ENCODE peak calls at places on chromosomes 11 and 22, in eight cellular contexts. X is pancreas, K is psoas muscle, F is IMR-90, M is upper lobe of left lung, H is SJSA1, U is small intestine, T is thyroid gland. D is an unnamed sample. For H3K4me1, the result is how much of the 10 kb centered on the place peaks cover.

GRCh38 chr11:29336727-29337212 is 680.1 kb downstream of the KCNA4 start:
- DNase-seq in X (no peak), K (no peak), F (peak), M (no peak), H (peak), U (no peak), T (no peak), D (no peak)

GRCh38 chr11:110430267-110431211 is 791 bp downstream of the FDX1 start:
- DNase-seq in X (peak), K (no peak), F (peak), M (peak), H (peak), U (peak), T (peak), D (peak)

GRCh38 chr11:120786206-120786735 is 237.6 kb upstream of the TBCEL start:
- DNase-seq in X (no peak), K (no peak), F (no peak), M (no peak), H (no peak), U (no peak), T (no peak), D (no peak)

GRCh38 chr11:66013762-66014100 is 1.9 kb downstream of the CST6 start:
- DNase-seq in X (no peak), K (no peak), F (no peak), M (no peak), H (no peak), U (no peak), T (no peak), D (no peak)

GRCh38 chr11:44950036-44950624 is 553 bp downstream of the TP53I11 start:
- DNase-seq in X (peak), K (peak), F (no peak), M (peak), H (peak), U (no peak), T (peak), D (no peak)

GRCh38 chr22:37659066-37659896 is 758 bp downstream of the PDXP start:
- DNase-seq in X (peak), K (peak), F (no peak), M (no peak), H (no peak), U (peak), T (peak), D (peak)

GRCh38 chr22:20624161-20624616 is 116.8 kb downstream of the MED15 start:
- DNase-seq in X (no peak), K (peak), F (peak), M (no peak), H (no peak), U (no peak), T (no peak), D (no peak)

GRCh38 chr22:49024775-49025440 is 802.8 kb downstream of the BRD1 start:
- DNase-seq in X (no peak), K (peak), F (no peak), M (no peak), H (no peak), U (no peak), T (no peak), D (no peak)

GRCh38 chr22:41000040-41000565 is 48.9 kb downstream of the RBX1 start:
- DNase-seq in X (no peak), K (no peak), F (no peak), M (no peak), H (no peak), U (no peak), T (no peak), D (no peak)

GRCh38 chr11:117978982-117979381 is 7.2 kb upstream of the IL10RA start:
- DNase-seq in X (no peak), K (no peak), F (no peak), M (no peak), H (no peak), U (no peak), T (peak), D (no peak)

GRCh38 chr22:39290248-39290720 is 29.1 kb downstream of the RPL3 start:
- DNase-seq in X (no peak), K (no peak), F (no peak), M (no peak), H (no peak), U (no peak), T (no peak), D (no peak)

GRCh38 chr11:57323503-57324153 is 1.1 kb downstream of the TNKS1BP1 start:
- DNase-seq in X (peak), K (peak), F (peak), M (no peak), H (peak), U (no peak), T (no peak), D (no peak)

GRCh38 chr22:41910599-41911291 is 4.1 kb downstream of the SHISA8 start:
- DNase-seq in X (no peak), K (peak), F (no peak), M (no peak), H (no peak), U (no peak), T (peak), D (no peak)

GRCh38 chr11:118074091-118074685 is 2.7 kb upstream of the TMPRSS4 start:
- DNase-seq in X (no peak), K (peak), F (no peak), M (no peak), H (no peak), U (no peak), T (no peak), D (no peak)

GRCh38 chr11:66881927-66882452 is 25.1 kb downstream of the LRFN4 start:
- DNase-seq in X (no peak), K (peak), F (no peak), M (no peak), H (no peak), U (no peak), T (no peak), D (no peak)

GRCh38 chr11:67195971-67196418 is 70.3 kb upstream of the GRK2 start:
- DNase-seq in X (no peak), K (no peak), F (peak), M (no peak), H (no peak), U (peak), T (no peak), D (no peak)

GRCh38 chr11:66976048-66976467 is 954 bp downstream of the C11orf86 start:
- DNase-seq in X (no peak), K (no peak), F (no peak), M (no peak), H (peak), U (no peak), T (no peak), D (no peak)

GRCh38 chr11:96180341-96180740 is 162.7 kb downstream of the MAML2 start:
- DNase-seq in X (no peak), K (no peak), F (no peak), M (no peak), H (no peak), U (no peak), T (peak), D (no peak)

GRCh38 chr11:123238297-123238696 is 43.2 kb upstream of the CLMP start:
- DNase-seq in X (no peak), K (peak), F (peak), M (peak), H (no peak), U (peak), T (peak), D (no peak)

GRCh38 chr11:111934301-111934700 is 2.8 kb upstream of the DIXDC1 start:
- DNase-seq in X (no peak), K (no peak), F (no peak), M (no peak), H (no peak), U (no peak), T (no peak), D (no peak)

GRCh38 chr11:86623041-86623621 is 49.3 kb downstream of the ME3 start:
- DNase-seq in X (no peak), K (no peak), F (no peak), M (no peak), H (no peak), U (no peak), T (no peak), D (no peak)

GRCh38 chr11:116062526-116063171 is 558.4 kb upstream of the CADM1 start:
- DNase-seq in X (no peak), K (no peak), F (no peak), M (no peak), H (no peak), U (peak), T (no peak), D (no peak)

GRCh38 chr22:46649176-46650077 is 29.2 kb downstream of the GRAMD4 start:
- DNase-seq in X (no peak), K (no peak), F (peak), M (no peak), H (no peak), U (peak), T (no peak), D (no peak)
- H3K4me1 ChIP-seq in X (under half), K (under half), F (under half), M (under half), H (under half), U (under half), T (under half), D (under half)

GRCh38 chr11:125168875-125169537 is 4.5 kb downstream of the PKNOX2 start:
- DNase-seq in X (no peak), K (no peak), F (peak), M (no peak), H (no peak), U (no peak), T (no peak), D (no peak)
- H3K4me1 ChIP-seq in X (under half), K (half or more), F (under half), M (under half), H (under half), U (under half), T (under half), D (under half)

GRCh38 chr11:47518212-47518959 is 34.5 kb downstream of the CELF1 start:
- DNase-seq in X (no peak), K (no peak), F (no peak), M (no peak), H (no peak), U (no peak), T (no peak), D (no peak)

GRCh38 chr11:47514825-47515647 is 37.9 kb downstream of the CELF1 start:
- DNase-seq in X (no peak), K (no peak), F (peak), M (no peak), H (no peak), U (no peak), T (no peak), D (no peak)

GRCh38 chr11:47512701-47513100 is 40.2 kb downstream of the CELF1 start:
- DNase-seq in X (no peak), K (no peak), F (no peak), M (no peak), H (peak), U (no peak), T (no peak), D (no peak)

GRCh38 chr11:47516984-47517853 is 35.7 kb downstream of the CELF1 start:
- DNase-seq in X (no peak), K (no peak), F (no peak), M (no peak), H (no peak), U (no peak), T (no peak), D (no peak)

GRCh38 chr11:47516155-47516554 is 36.8 kb downstream of the CELF1 start:
- DNase-seq in X (no peak), K (no peak), F (no peak), M (no peak), H (no peak), U (no peak), T (no peak), D (no peak)
- H3K4me1 ChIP-seq in X (under half), K (half or more), F (under half), M (half or more), H (under half), U (under half), T (under half), D (under half)

DNA sequence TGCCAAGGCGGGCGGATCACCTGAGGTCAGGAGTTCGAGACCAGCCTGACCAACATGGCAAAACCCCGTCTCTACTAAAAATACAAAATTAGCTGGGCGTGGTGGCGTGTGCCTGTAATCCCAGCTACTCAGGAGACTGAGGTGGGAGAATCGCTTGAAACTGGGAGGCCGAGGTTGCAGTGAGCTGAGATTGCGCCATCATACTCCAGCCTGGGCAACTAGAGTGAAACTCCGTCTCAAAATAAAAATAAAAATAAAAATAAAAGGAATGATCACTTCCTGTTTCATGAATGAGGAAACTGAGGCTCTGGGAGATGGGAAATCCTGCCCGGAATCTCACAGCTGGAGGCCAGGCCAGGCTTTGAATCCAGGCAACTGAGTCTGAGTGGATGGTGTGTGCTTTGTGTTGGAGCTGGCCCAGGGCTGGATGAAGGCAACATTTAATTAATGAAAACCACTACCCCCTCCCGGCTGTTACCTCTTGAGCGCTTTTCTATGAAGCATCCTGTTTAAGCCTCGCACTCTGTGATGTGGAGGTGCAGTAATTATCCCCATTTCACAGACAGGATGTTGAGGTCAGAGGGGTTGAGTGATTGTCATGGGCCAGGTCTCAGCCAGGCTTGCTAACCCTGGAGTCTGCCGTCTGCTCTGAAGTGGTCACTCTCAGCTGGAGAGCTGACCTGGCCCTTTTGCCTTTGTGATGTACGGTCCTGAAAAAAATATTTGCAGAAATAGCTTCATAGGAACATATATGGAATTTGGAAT is 27.8 kb downstream of the LRP5 start:
- DNase-seq in X (no peak), K (no peak), F (no peak), M (no peak), H (no peak), U (no peak), T (no peak), D (no peak)
- H3K4me1 ChIP-seq in X (under half), K (under half), F (under half), M (under half), H (under half), U (under half), T (under half), D (under half)

GRCh38 chr22:28920757-28921584 is 37.6 kb downstream of the ZNRF3 start:
- DNase-seq in X (no peak), K (no peak), F (no peak), M (no peak), H (no peak), U (no peak), T (no peak), D (no peak)
- H3K4me1 ChIP-seq in X (half or more), K (under half), F (under half), M (under half), H (under half), U (under half), T (half or more), D (under half)

GRCh38 chr11:17428261-17428660 is 39.8 kb upstream of the KCNJ11 start:
- DNase-seq in X (no peak), K (no peak), F (no peak), M (no peak), H (no peak), U (no peak), T (no peak), D (no peak)

GRCh38 chr11:17428930-17429329 is 40.5 kb upstream of the KCNJ11 start:
- DNase-seq in X (no peak), K (no peak), F (no peak), M (no peak), H (no peak), U (no peak), T (no peak), D (no peak)

GRCh38 chr11:17432041-17432440 is 43.6 kb upstream of the KCNJ11 start:
- DNase-seq in X (no peak), K (no peak), F (no peak), M (no peak), H (no peak), U (no peak), T (no peak), D (no peak)

GRCh38 chr11:17430616-17431015 is 42.2 kb upstream of the KCNJ11 start:
- DNase-seq in X (no peak), K (no peak), F (no peak), M (no peak), H (no peak), U (no peak), T (no peak), D (no peak)

GRCh38 chr11:17431139-17431538 is 42.7 kb upstream of the KCNJ11 start:
- DNase-seq in X (no peak), K (peak), F (no peak), M (no peak), H (no peak), U (no peak), T (no peak), D (peak)
- H3K4me1 ChIP-seq in X (under half), K (under half), F (under half), M (under half), H (under half), U (under half), T (under half), D (under half)

GRCh38 chr11:114083256-114084252 is 24.0 kb downstream of the ZBTB16 start:
- DNase-seq in X (no peak), K (peak), F (no peak), M (no peak), H (no peak), U (no peak), T (no peak), D (no peak)
- H3K4me1 ChIP-seq in X (half or more), K (half or more), F (under half), M (half or more), H (under half), U (under half), T (half or more), D (half or more)

GRCh38 chr11:3967695-3968094 is 112.2 kb downstream of the STIM1 start:
- DNase-seq in X (no peak), K (no peak), F (no peak), M (no peak), H (no peak), U (no peak), T (no peak), D (no peak)

GRCh38 chr11:3962406-3962840 is 107.0 kb downstream of the STIM1 start:
- DNase-seq in X (no peak), K (no peak), F (peak), M (no peak), H (peak), U (no peak), T (no peak), D (no peak)

GRCh38 chr11:3959918-3960295 is 104.4 kb downstream of the STIM1 start:
- DNase-seq in X (no peak), K (no peak), F (peak), M (no peak), H (no peak), U (no peak), T (no peak), D (no peak)

GRCh38 chr11:3964935-3965511 is 109.6 kb downstream of the STIM1 start:
- DNase-seq in X (no peak), K (no peak), F (no peak), M (no peak), H (no peak), U (no peak), T (no peak), D (no peak)

DNA sequence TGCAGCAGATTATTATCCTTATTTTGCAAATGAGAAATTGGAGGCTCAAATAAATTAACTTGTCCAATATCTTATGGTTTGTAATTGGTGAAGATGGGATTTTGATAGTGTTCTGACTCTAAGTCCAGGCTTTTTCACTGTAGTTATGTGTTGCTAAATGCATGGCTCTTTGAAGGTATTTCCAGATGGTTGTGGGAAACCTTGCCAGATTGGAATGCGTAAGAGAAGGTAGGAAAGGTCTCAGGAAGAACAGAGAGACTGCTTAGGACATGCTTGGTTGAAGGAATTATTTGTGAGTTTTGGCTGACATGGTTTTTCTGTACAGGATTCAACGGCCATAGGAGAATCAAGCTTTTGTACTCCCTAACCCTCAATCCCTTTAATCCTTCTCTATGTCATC is 108.6 kb downstream of the STIM1 start:
- DNase-seq in X (no peak), K (no peak), F (no peak), M (no peak), H (no peak), U (no peak), T (no peak), D (no peak)
- H3K4me1 ChIP-seq in X (under half), K (under half), F (under half), M (under half), H (under half), U (under half), T (under half), D (under half)

GRCh38 chr11:76083563-76084451 is 122.5 kb downstream of the WNT11 start:
- DNase-seq in X (no peak), K (no peak), F (no peak), M (no peak), H (peak), U (peak), T (no peak), D (no peak)

GRCh38 chr11:76087749-76088148 is 118.6 kb downstream of the WNT11 start:
- DNase-seq in X (no peak), K (no peak), F (no peak), M (no peak), H (no peak), U (no peak), T (no peak), D (no peak)

GRCh38 chr11:76090821-76091220 is 115.5 kb downstream of the WNT11 start:
- DNase-seq in X (no peak), K (no peak), F (no peak), M (no peak), H (no peak), U (no peak), T (no peak), D (no peak)

GRCh38 chr11:76085321-76085720 is 121.0 kb downstream of the WNT11 start:
- DNase-seq in X (no peak), K (no peak), F (no peak), M (no peak), H (no peak), U (no peak), T (no peak), D (no peak)

DNA sequence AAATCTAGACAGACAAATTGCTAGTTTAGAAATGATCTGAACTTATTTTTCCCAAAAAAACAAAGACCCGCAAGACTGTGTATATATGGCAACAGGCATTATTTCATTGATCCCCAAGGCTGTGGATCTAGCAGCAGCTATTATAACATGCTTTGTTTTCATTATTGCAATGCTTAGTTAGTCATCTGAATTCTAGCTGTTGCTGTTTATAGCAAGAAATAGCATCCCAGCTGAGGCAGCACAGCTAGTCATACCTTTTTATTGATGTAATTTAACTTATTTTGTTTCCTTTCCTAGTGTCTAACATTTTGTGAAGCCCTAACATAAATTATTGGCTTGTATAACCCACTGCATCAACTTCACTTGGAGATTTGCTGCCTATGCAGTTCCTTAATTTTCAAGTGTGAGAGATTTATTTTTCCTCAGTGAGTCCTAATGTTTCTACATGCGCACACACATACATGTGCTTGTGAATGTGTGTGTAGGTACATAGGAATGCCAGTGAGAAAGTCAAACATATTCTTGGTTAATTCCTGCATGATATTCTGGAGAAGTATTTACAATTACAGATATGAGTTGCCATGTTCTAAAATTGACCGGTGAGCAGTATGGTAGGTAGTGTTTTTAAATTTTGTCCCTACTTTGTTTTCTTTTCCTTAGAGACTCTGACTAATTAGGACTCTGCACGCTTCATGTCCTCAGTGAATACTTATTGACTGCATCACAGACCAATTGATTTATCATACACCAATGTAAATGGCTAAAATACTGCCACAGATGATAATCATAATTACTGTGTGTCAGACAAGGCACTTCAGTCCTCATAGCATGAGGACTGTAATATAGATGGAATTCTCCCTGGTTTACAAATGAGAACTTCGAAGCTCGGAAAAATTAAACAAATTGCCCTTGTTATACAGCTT is 119.3 kb downstream of the WNT11 start:
- DNase-seq in X (no peak), K (no peak), F (peak), M (no peak), H (peak), U (no peak), T (no peak), D (no peak)
- H3K4me1 ChIP-seq in X (under half), K (under half), F (under half), M (under half), H (under half), U (under half), T (under half), D (under half)